ENCODE peak calls at places on chromosome 17, in eight cellular contexts. F is bronchial epithelial cell; A is uterus; U is cardiac fibroblast; Z is stimulated activated effector memory CD8-positive, alpha-beta T cell treated with anti-CD3 and anti-CD28 coated beads, Interleukin-12 subunit alpha, Interleukin-12 subunit beta, amount 100 ng/mL, for 72 hours; T is GM20000; I is nephron progenitor cell; P is AG08396. B is an unnamed sample.

GRCh38 chr17:40453881-40454630 is 10.8 kb downstream of the IGFBP4 start:
- DNase-seq in F (no peak), Z (no peak), U (peak), A (peak), I (no peak), P (peak), T (no peak), B (no peak)

GRCh38 chr17:12409082-12409481 is 256.6 kb upstream of the MYOCD start:
- DNase-seq in A (no peak), I (no peak), U (no peak), T (no peak), Z (no peak), F (no peak), P (no peak), B (no peak)

GRCh38 chr17:353838-354234 is 1.2 kb upstream of the RPH3AL start:
- DNase-seq in A (no peak), I (no peak), T (no peak), Z (no peak), U (no peak), P (no peak), F (no peak), B (no peak)

GRCh38 chr17:64160378-64160777 is 30.4 kb upstream of the ERN1 start:
- DNase-seq in U (no peak), P (no peak), F (no peak), T (no peak), A (no peak), I (no peak), Z (no peak), B (no peak)

GRCh38 chr17:50603340-50603739 is 31.3 kb upstream of the ABCC3 start:
- DNase-seq in T (no peak), Z (no peak), U (no peak), I (no peak), P (no peak), A (no peak), F (no peak), B (peak)

GRCh38 chr17:35170968-35171771 is 23.0 kb downstream of the SLC35G3 start:
- DNase-seq in Z (peak), P (peak), I (no peak), T (peak), A (no peak), U (peak), F (peak), B (no peak)

GRCh38 chr17:37519241-37519985 is 29.7 kb downstream of the DUSP14 start:
- DNase-seq in F (no peak), U (peak), A (no peak), T (no peak), Z (no peak), I (no peak), P (no peak), B (no peak)

GRCh38 chr17:80639658-80640057 is 95.0 kb downstream of the RPTOR start:
- DNase-seq in I (no peak), F (no peak), A (no peak), T (no peak), P (no peak), U (no peak), Z (no peak), B (no peak)

GRCh38 chr17:41338961-41339485 is 11.6 kb downstream of the KRT33A start:
- DNase-seq in U (peak), A (no peak), P (no peak), I (no peak), T (no peak), F (peak), Z (no peak), B (no peak)

GRCh38 chr17:9907131-9907530 is 2.1 kb upstream of the RCVRN start:
- DNase-seq in T (no peak), U (no peak), I (no peak), A (no peak), Z (no peak), P (no peak), F (no peak), B (no peak)

GRCh38 chr17:64498308-64499203 is 1.7 kb upstream of the POLG2 start:
- DNase-seq in T (no peak), U (no peak), Z (no peak), P (no peak), I (no peak), A (no peak), F (no peak), B (no peak)

GRCh38 chr17:29617125-29617480 is 5.6 kb downstream of the CORO6 start:
- DNase-seq in P (peak), U (peak), I (peak), T (peak), F (peak), Z (peak), A (peak), B (peak)

GRCh38 chr17:41530062-41531048 is 2.2 kb upstream of the KRT19 start:
- DNase-seq in U (peak), I (no peak), Z (no peak), T (no peak), P (peak), A (peak), F (peak), B (no peak)

GRCh38 chr17:879546-879945 is 97.4 kb downstream of the MRM3 start:
- DNase-seq in U (peak), P (peak), I (peak), T (peak), Z (peak), A (peak), F (peak), B (peak)

GRCh38 chr17:70945386-70945785 is 776.1 kb downstream of the KCNJ2 start:
- DNase-seq in Z (no peak), P (no peak), A (no peak), F (no peak), U (peak), I (no peak), T (no peak), B (no peak)

GRCh38 chr17:66143657-66144282 is 48.2 kb downstream of the CEP112 start:
- DNase-seq in P (no peak), A (no peak), I (no peak), F (no peak), U (no peak), T (no peak), Z (no peak), B (no peak)

GRCh38 chr17:48530887-48531272 is at the start of gene HOXB1:
- DNase-seq in A (no peak), Z (no peak), T (no peak), P (no peak), U (no peak), I (peak), F (no peak), B (no peak)

GRCh38 chr17:34163681-34164080 is 91.4 kb upstream of the CCL2 start:
- DNase-seq in U (peak), I (no peak), Z (no peak), A (no peak), P (peak), T (no peak), F (no peak), B (no peak)

GRCh38 chr17:77235370-77236080 is 94.8 kb downstream of the SEC14L1 start:
- DNase-seq in P (peak), T (no peak), I (no peak), A (peak), U (peak), Z (peak), F (peak), B (no peak)

GRCh38 chr17:47703191-47703591 is 9.2 kb downstream of the TBKBP1 start:
- DNase-seq in U (no peak), F (no peak), A (no peak), T (peak), Z (peak), I (peak), P (no peak), B (no peak)

GRCh38 chr17:41009936-41010335 is 1.0 kb upstream of the KRTAP3-1 start:
- DNase-seq in F (no peak), Z (no peak), I (no peak), U (no peak), P (no peak), T (no peak), A (no peak), B (no peak)

GRCh38 chr17:77914440-77915254 is 43.9 kb upstream of the TNRC6C start:
- DNase-seq in P (no peak), A (no peak), U (peak), I (no peak), T (no peak), F (no peak), Z (no peak), B (no peak)

GRCh38 chr17:50604470-50604869 is 30.2 kb upstream of the ABCC3 start:
- DNase-seq in Z (no peak), I (no peak), T (no peak), F (no peak), A (peak), P (peak), U (peak), B (peak)

GRCh38 chr17:58487589-58488427 is at the start of gene HSF5:
- DNase-seq in Z (peak), U (peak), I (no peak), A (no peak), P (no peak), T (peak), F (no peak), B (no peak)

GRCh38 chr17:1999557-2000251 is 25.4 kb downstream of the RTN4RL1 start:
- DNase-seq in T (no peak), P (peak), Z (no peak), A (no peak), F (peak), I (no peak), U (peak), B (no peak)

GRCh38 chr17:66578781-66579489 is 256.0 kb upstream of the CACNG5 start:
- DNase-seq in F (no peak), Z (no peak), U (no peak), A (no peak), P (no peak), T (no peak), I (no peak), B (no peak)

GRCh38 chr17:80124351-80124981 is 22.5 kb downstream of the EIF4A3 start:
- DNase-seq in T (peak), P (peak), A (no peak), Z (no peak), F (peak), U (peak), I (no peak), B (no peak)

GRCh38 chr17:8695916-8696415 is 48.7 kb downstream of the CCDC42 start:
- DNase-seq in Z (no peak), T (no peak), A (no peak), I (no peak), U (no peak), P (no peak), F (no peak), B (no peak)

GRCh38 chr17:74730491-74731346 is 6.3 kb upstream of the RAB37 start:
- DNase-seq in F (no peak), P (no peak), Z (peak), T (no peak), I (no peak), U (no peak), A (no peak), B (no peak)

GRCh38 chr17:50514936-50515702 is 6.9 kb downstream of the MYCBPAP start:
- DNase-seq in T (no peak), F (peak), I (no peak), A (no peak), Z (no peak), P (no peak), U (peak), B (no peak)

GRCh38 chr17:50452627-50453300 is 15.9 kb downstream of the CHAD start:
- DNase-seq in A (no peak), Z (no peak), U (no peak), F (peak), T (peak), I (no peak), P (peak), B (no peak)

GRCh38 chr17:68587847-68588246 is 13.3 kb downstream of the FAM20A start:
- DNase-seq in I (no peak), A (no peak), T (no peak), U (peak), P (no peak), Z (no peak), F (no peak), B (no peak)

GRCh38 chr17:67157732-67158639 is 87.0 kb downstream of the HELZ start:
- DNase-seq in A (no peak), P (peak), T (peak), F (peak), U (peak), I (no peak), Z (no peak), B (no peak)

B was measured in NCI-H2029 treated with DMSO at 0.1 percent for 48 hours.